ENCODE peak calls at places on chromosomes 1 and 21, in ten cellular contexts. V, Q, E, H, S, A, W, U, T and K are unnamed samples.

GRCh38 chr1:9596419-9597123 is 7.9 kb downstream of the TMEM201 start:
- DNase-seq in V (no peak), Q (no peak), E (no peak), H (no peak), S (no peak), A (no peak), W (no peak), U (no peak), T (no peak), K (no peak)

GRCh38 chr1:221100196-221100950 is 221.1 kb downstream of the HLX start:
- DNase-seq in V (no peak), Q (no peak), E (no peak), H (no peak), S (no peak), A (peak; percentile 40), W (no peak), U (no peak), T (no peak), K (no peak)

GRCh38 chr21:44903054-44903685 is 17.5 kb downstream of the ITGB2 start:
- DNase-seq in V (no peak), Q (no peak), E (no peak), H (no peak), S (no peak), A (no peak), W (no peak), U (no peak), T (no peak), K (no peak)

GRCh38 chr1:200041337-200042118 is 14.0 kb downstream of the NR5A2 start:
- DNase-seq in V (no peak), Q (no peak), E (no peak), H (no peak), S (no peak), A (no peak), W (no peak), U (no peak), T (no peak), K (peak; percentile 41)

GRCh38 chr1:28976254-28976653 is 61.9 kb downstream of the EPB41 start:
- DNase-seq in V (no peak), Q (no peak), E (no peak), H (no peak), S (no peak), A (no peak), W (no peak), U (no peak), T (no peak), K (no peak)

GRCh38 chr21:45244799-45245340 is 42.8 kb downstream of the POFUT2 start:
- DNase-seq in V (no peak), Q (no peak), E (no peak), H (no peak), S (no peak), A (no peak), W (no peak), U (peak; percentile 3), T (no peak), K (no peak)

GRCh38 chr1:238063454-238063853 is 172.7 kb upstream of the ZP4 start:
- DNase-seq in V (no peak), Q (no peak), E (no peak), H (no peak), S (peak; percentile 90), A (no peak), W (no peak), U (no peak), T (no peak), K (no peak)

GRCh38 chr1:61873581-61873980 is 131.3 kb downstream of the PATJ start:
- DNase-seq in V (no peak), Q (no peak), E (no peak), H (no peak), S (peak; percentile 4), A (no peak), W (no peak), U (no peak), T (no peak), K (no peak)

GRCh38 chr1:12599657-12600056 is 18.4 kb downstream of the DHRS3 start:
- DNase-seq in V (no peak), Q (no peak), E (no peak), H (no peak), S (no peak), A (no peak), W (no peak), U (no peak), T (no peak), K (no peak)

GRCh38 chr1:114439369-114439768 is 71.6 kb downstream of the TRIM33 start:
- DNase-seq in V (no peak), Q (no peak), E (no peak), H (no peak), S (no peak), A (no peak), W (no peak), U (no peak), T (no peak), K (no peak)

GRCh38 chr1:74010206-74010605 is 187.8 kb downstream of the LRRIQ3 start:
- DNase-seq in V (no peak), Q (no peak), E (no peak), H (no peak), S (no peak), A (no peak), W (no peak), U (no peak), T (no peak), K (peak; percentile 12)

GRCh38 chr21:36681117-36681631 is 17.7 kb upstream of the SIM2 start:
- DNase-seq in V (no peak), Q (no peak), E (no peak), H (no peak), S (no peak), A (no peak), W (no peak), U (no peak), T (no peak), K (no peak)

GRCh38 chr1:13664451-13664850 is 35.5 kb upstream of the PRDM2 start:
- DNase-seq in V (no peak), Q (no peak), E (no peak), H (no peak), S (peak; percentile 71), A (no peak), W (no peak), U (no peak), T (no peak), K (no peak)

GRCh38 chr1:214472362-214472761 is 79.0 kb downstream of the PTPN14 start:
- DNase-seq in V (no peak), Q (no peak), E (no peak), H (no peak), S (peak; percentile 54), A (no peak), W (no peak), U (no peak), T (no peak), K (no peak)

GRCh38 chr1:118184737-118185082 is 318 bp downstream of the SPAG17 start:
- DNase-seq in V (no peak), Q (no peak), E (no peak), H (no peak), S (no peak), A (no peak), W (no peak), U (no peak), T (no peak), K (peak; percentile 18)

GRCh38 chr1:157992031-157992568 is 1.3 kb upstream of the KIRREL1 start:
- DNase-seq in V (peak; percentile 76), Q (no peak), E (peak; percentile 87), H (peak; percentile 47), S (peak; percentile 55), A (peak; percentile 70), W (peak; percentile 48), U (no peak), T (peak; percentile 70), K (peak; percentile 77)

GRCh38 chr1:30317921-30318320 is 405.5 kb downstream of the MATN1 start:
- DNase-seq in V (no peak), Q (no peak), E (no peak), H (no peak), S (no peak), A (no peak), W (no peak), U (peak; percentile 3), T (no peak), K (no peak)

GRCh38 chr1:28718601-28719331 is 18.0 kb upstream of the YTHDF2 start:
- DNase-seq in V (no peak), Q (no peak), E (no peak), H (no peak), S (no peak), A (no peak), W (no peak), U (no peak), T (no peak), K (no peak)

GRCh38 chr1:12005488-12006166 is 13.7 kb upstream of the MIIP start:
- DNase-seq in V (no peak), Q (no peak), E (no peak), H (no peak), S (no peak), A (no peak), W (no peak), U (no peak), T (no peak), K (no peak)

GRCh38 chr1:151934048-151934493 is 24.8 kb upstream of the THEM4 start:
- DNase-seq in V (peak; percentile 74), Q (peak; percentile 64), E (no peak), H (peak; percentile 49), S (peak; percentile 57), A (peak; percentile 40), W (no peak), U (peak; percentile 16), T (peak; percentile 30), K (peak; percentile 29)

GRCh38 chr1:222653178-222653827 is 35.4 kb downstream of the MIA3 start:
- DNase-seq in V (no peak), Q (no peak), E (no peak), H (no peak), S (no peak), A (no peak), W (no peak), U (no peak), T (no peak), K (no peak)

GRCh38 chr1:53377438-53377841 is 49.6 kb upstream of the LRP8 start:
- DNase-seq in V (no peak), Q (no peak), E (peak; percentile 9), H (peak; percentile 1), S (no peak), A (no peak), W (peak; percentile 11), U (no peak), T (no peak), K (peak; percentile 7)

GRCh38 chr1:17922833-17923232 is 167.7 kb downstream of the ACTL8 start:
- DNase-seq in V (peak; percentile 49), Q (peak; percentile 61), E (no peak), H (no peak), S (peak; percentile 5), A (peak; percentile 30), W (peak; percentile 58), U (no peak), T (no peak), K (peak; percentile 72)

GRCh38 chr1:40270152-40270834 is 12.3 kb downstream of the ZMPSTE24 start:
- DNase-seq in V (no peak), Q (no peak), E (no peak), H (no peak), S (peak; percentile 75), A (no peak), W (no peak), U (no peak), T (no peak), K (no peak)

GRCh38 chr1:3892748-3893147 is 7.3 kb downstream of the C1orf174 start:
- DNase-seq in V (no peak), Q (no peak), E (no peak), H (no peak), S (no peak), A (no peak), W (peak; percentile 73), U (no peak), T (no peak), K (no peak)

GRCh38 chr1:156623946-156624813 is 5.0 kb downstream of the HAPLN2 start:
- DNase-seq in V (peak; percentile 85), Q (peak; percentile 45), E (peak; percentile 52), H (peak; percentile 53), S (peak; percentile 45), A (peak; percentile 57), W (peak; percentile 75), U (no peak), T (peak; percentile 49), K (peak; percentile 82)